ENCODE peak calls at places on chromosomes 2 and 18, in ten cellular contexts. W is ascending aorta, F is WTC11, D is activated gamma-delta T cell treated with Interleukin-2 at 50 U/mL for 16 hours, G is SW480, M is AG08396, O is pancreas, S is HuH-7.5, Z is fibroblast of lung, P is GM18507. U is an unnamed sample.

GRCh38 chr18:63924551-63924950 is 16.8 kb downstream of the SERPINB10 start:
- DNase-seq in O (no peak), S (no peak), F (no peak), M (no peak), P (no peak), W (no peak), Z (no peak), D (no peak), G (no peak), U (no peak)

GRCh38 chr2:205650450-205650849 is 31.9 kb upstream of the NRP2 start:
- DNase-seq in M (peak; percentile 18), G (peak; percentile 84), F (peak; percentile 15), W (no peak), P (no peak), O (no peak), Z (peak; percentile 16), D (no peak), S (no peak), U (no peak)

GRCh38 chr2:9535177-9535576 is 20.5 kb downstream of the ADAM17 start:
- DNase-seq in D (no peak), S (no peak), W (no peak), P (no peak), G (no peak), M (no peak), F (no peak), O (no peak), Z (no peak), U (no peak)

GRCh38 chr2:120149406-120149805 is 73.8 kb downstream of the TMEM185B start:
- DNase-seq in O (no peak), M (no peak), P (no peak), S (no peak), W (no peak), F (no peak), Z (no peak), G (no peak), D (no peak), U (no peak)

GRCh38 chr2:200382883-200383282 is 76.4 kb downstream of the SPATS2L start:
- DNase-seq in G (no peak), S (no peak), W (no peak), M (no peak), P (no peak), D (no peak), Z (no peak), F (peak; percentile 31), O (no peak), U (no peak)

GRCh38 chr2:71545572-71546274 is 92.4 kb downstream of the DYSF start:
- DNase-seq in S (peak; percentile 87), P (peak; percentile 30), Z (peak; percentile 65), W (no peak), F (peak; percentile 69), D (peak; percentile 35), G (peak; percentile 73), O (peak; percentile 49), M (peak; percentile 79), U (peak; percentile 25)

GRCh38 chr2:25349397-25349796 is 7.7 kb upstream of the DNMT3A start:
- DNase-seq in S (no peak), Z (peak; percentile 63), P (no peak), M (peak; percentile 72), W (no peak), G (peak; percentile 22), O (no peak), D (no peak), F (no peak), U (no peak)

GRCh38 chr2:98806266-98806697 is 75.3 kb upstream of the MGAT4A start:
- DNase-seq in S (no peak), G (no peak), Z (peak; percentile 11), W (no peak), D (no peak), O (peak; percentile 92), F (no peak), M (no peak), P (no peak), U (no peak)

GRCh38 chr2:241417626-241418025 is 61.5 kb downstream of the FARP2 start:
- DNase-seq in Z (no peak), W (no peak), O (no peak), G (no peak), F (no peak), D (no peak), S (no peak), M (no peak), P (no peak), U (no peak)

GRCh38 chr2:158182681-158183350 is 81.1 kb downstream of the UPP2 start:
- DNase-seq in G (no peak), M (no peak), O (no peak), D (no peak), S (no peak), F (no peak), W (no peak), Z (no peak), P (no peak), U (no peak)

GRCh38 chr2:120607506-120607905 is 128.2 kb upstream of the GLI2 start:
- DNase-seq in P (no peak), Z (no peak), O (no peak), F (no peak), M (no peak), S (no peak), W (no peak), G (no peak), D (no peak), U (no peak)

U was measured in effector memory CD8-positive, alpha-beta T cell.